ENCODE peak calls at places on chromosomes 3 and 15, in four cellular contexts. D is NCI-H187, Q is GM23248, Y is CD14-positive monocyte. S is an unnamed sample.

GRCh38 chr15:99777144-99777543 is 43.9 kb upstream of the LYSMD4 start:
- DNase-seq in Y (no peak), D (no peak), Q (no peak), S (no peak)

GRCh38 chr3:48765376-48765775 is 48.4 kb upstream of the IP6K2 start:
- DNase-seq in Y (no peak), D (no peak), Q (peak; percentile 46), S (no peak)

GRCh38 chr3:126476166-126476975 is 680 bp upstream of the ZXDC start:
- DNase-seq in D (no peak), Y (no peak), Q (peak; percentile 62), S (peak; percentile 49)

GRCh38 chr3:178367817-178368617 is 168.2 kb upstream of the KCNMB2 start:
- DNase-seq in Y (no peak), D (no peak), Q (peak; percentile 34), S (no peak)

GRCh38 chr15:99729920-99730319 is 3.3 kb downstream of the LYSMD4 start:
- DNase-seq in Q (peak; percentile 69), D (no peak), Y (no peak), S (peak; percentile 11)

GRCh38 chr3:141796436-141797166 is 33.4 kb downstream of the GRK7 start:
- DNase-seq in D (no peak), Q (peak; percentile 72), Y (peak; percentile 58), S (no peak)

GRCh38 chr3:156811092-156811862 is 14.9 kb upstream of the LEKR1 start:
- DNase-seq in Q (peak; percentile 79), D (no peak), Y (no peak), S (no peak)

GRCh38 chr3:60028243-60028642 is 978.4 kb upstream of the CFAP20DC start:
- DNase-seq in D (no peak), Y (no peak), Q (no peak), S (no peak)

GRCh38 chr3:101423984-101424888 is 88.8 kb downstream of the SENP7 start:
- DNase-seq in D (no peak), Y (no peak), Q (no peak), S (no peak)

GRCh38 chr3:192864943-192865342 is 52.7 kb downstream of the MB21D2 start:
- DNase-seq in Y (no peak), Q (no peak), D (no peak), S (no peak)

GRCh38 chr3:186626254-186626847 is 13.5 kb downstream of the AHSG start:
- DNase-seq in Q (no peak), Y (no peak), D (no peak), S (no peak)

GRCh38 chr15:41809121-41809520 is 18.8 kb upstream of the JMJD7 start:
- DNase-seq in D (no peak), Y (no peak), Q (peak; percentile 63), S (peak; percentile 12)

GRCh38 chr3:159189994-159190669 is 388.3 kb downstream of the MFSD1 start:
- DNase-seq in D (no peak), Q (peak; percentile 77), Y (no peak), S (no peak)

GRCh38 chr15:39936187-39936586 is 2.3 kb downstream of the EIF2AK4 start:
- DNase-seq in Y (no peak), D (no peak), Q (peak; percentile 75), S (peak; percentile 51)

GRCh38 chr3:151581046-151581445 is 120.2 kb upstream of the IGSF10 start:
- DNase-seq in Y (no peak), D (no peak), Q (peak; percentile 37), S (no peak)

GRCh38 chr3:129611812-129612349 is 5.4 kb upstream of the PLXND1 start:
- DNase-seq in Y (no peak), D (no peak), Q (peak; percentile 84), S (peak; percentile 60)

GRCh38 chr15:59879506-59879905 is 124.6 kb upstream of the FOXB1 start:
- DNase-seq in Y (no peak), Q (peak; percentile 81), D (no peak), S (peak; percentile 87)

GRCh38 chr15:22240951-22241350 is 160.6 kb downstream of the OR4M2 start:
- DNase-seq in D (no peak), Y (peak; percentile 36), Q (no peak), S (no peak)

GRCh38 chr3:138775254-138775595 is 59.5 kb downstream of the PIK3CB start:
- DNase-seq in Y (no peak), Q (peak; percentile 15), D (no peak), S (no peak)

GRCh38 chr3:99753268-99753975 is 64.2 kb upstream of the CMSS1 start:
- DNase-seq in Y (no peak), Q (peak; percentile 86), D (no peak), S (peak; percentile 35)

GRCh38 chr3:32106929-32107362 is 526 bp downstream of the GPD1L start:
- DNase-seq in Q (peak; percentile 42), Y (no peak), D (no peak), S (no peak)

GRCh38 chr15:91476861-91477260 is 376.6 kb upstream of the SLCO3A1 start:
- DNase-seq in Q (no peak), Y (no peak), D (no peak), S (no peak)

GRCh38 chr3:56787784-56788256 is 13.9 kb downstream of the ARHGEF3 start:
- DNase-seq in Q (no peak), Y (no peak), D (no peak), S (no peak)